ENCODE peak calls at places on chromosomes 5 and 9, in nine cellular contexts. W is GM12878, Y is stomach, E is HepG2, A is sigmoid colon, B is endothelial cell of umbilical vein, S is transverse colon, Q is K562, R is suprapubic skin. I is an unnamed sample.

GRCh38 chr5:173707392-173707791 is 90.9 kb upstream of the BOD1 start:
- DNase-seq in W (no peak), Y (no peak), E (no peak), A (no peak), B (no peak), S (no peak), Q (no peak), R (no peak), I (peak)

GRCh38 chr9:92723801-92724323 is 40.8 kb downstream of the BICD2 start:
- DNase-seq in W (no peak), Y (peak), E (no peak), A (no peak), B (no peak), S (no peak), Q (no peak), R (no peak), I (peak)

GRCh38 chr5:16819522-16820167 is 116.4 kb downstream of the MYO10 start:
- DNase-seq in W (no peak), Y (no peak), E (no peak), A (no peak), B (peak), S (no peak), Q (no peak), R (no peak), I (no peak)

GRCh38 chr5:10836991-10837390 is 76.0 kb upstream of the DAP start:
- DNase-seq in W (no peak), Y (no peak), E (no peak), A (no peak), B (no peak), S (no peak), Q (no peak), R (no peak), I (no peak)

GRCh38 chr5:166377756-166378155 is 1913.7 kb upstream of the WWC1 start:
- DNase-seq in W (no peak), Y (no peak), E (no peak), A (no peak), B (no peak), S (no peak), Q (no peak), R (no peak), I (no peak)

GRCh38 chr9:138022121-138022741 is 144.6 kb downstream of the CACNA1B start:
- DNase-seq in W (no peak), Y (peak), E (no peak), A (peak), B (no peak), S (no peak), Q (peak), R (no peak), I (peak)

GRCh38 chr9:19618816-19619215 is 170.0 kb downstream of the SLC24A2 start:
- DNase-seq in W (no peak), Y (no peak), E (no peak), A (no peak), B (no peak), S (no peak), Q (no peak), R (no peak), I (no peak)

GRCh38 chr9:69143291-69143690 is 30.8 kb upstream of the TJP2 start:
- DNase-seq in W (no peak), Y (no peak), E (no peak), A (no peak), B (peak), S (no peak), Q (no peak), R (no peak), I (no peak)

GRCh38 chr9:37287317-37287716 is 135.2 kb upstream of the GRHPR start:
- DNase-seq in W (no peak), Y (no peak), E (no peak), A (no peak), B (no peak), S (no peak), Q (no peak), R (no peak), I (no peak)

GRCh38 chr9:97990259-97990658 is 7.1 kb downstream of the ANP32B start:
- DNase-seq in W (no peak), Y (no peak), E (no peak), A (no peak), B (peak), S (no peak), Q (peak), R (no peak), I (no peak)

GRCh38 chr9:124890179-124890578 is 28.2 kb downstream of the ARPC5L start:
- DNase-seq in W (no peak), Y (no peak), E (no peak), A (no peak), B (no peak), S (no peak), Q (no peak), R (no peak), I (no peak)
- H3K4me3 ChIP-seq in W (no peak), Y (no peak), E (no peak), A (no peak), B (no peak), S (no peak), Q (no peak), R (no peak), I (no peak)

GRCh38 chr5:61273279-61273678 is 58.8 kb upstream of the ZSWIM6 start:
- DNase-seq in W (no peak), Y (no peak), E (no peak), A (no peak), B (no peak), S (no peak), Q (no peak), R (no peak), I (no peak)
- TF ChIP-seq POLR2A in W (no peak), Y (no peak), E (no peak), A (no peak), B (no peak), S (no peak), Q (no peak), R (no peak), I (no peak)

DNA sequence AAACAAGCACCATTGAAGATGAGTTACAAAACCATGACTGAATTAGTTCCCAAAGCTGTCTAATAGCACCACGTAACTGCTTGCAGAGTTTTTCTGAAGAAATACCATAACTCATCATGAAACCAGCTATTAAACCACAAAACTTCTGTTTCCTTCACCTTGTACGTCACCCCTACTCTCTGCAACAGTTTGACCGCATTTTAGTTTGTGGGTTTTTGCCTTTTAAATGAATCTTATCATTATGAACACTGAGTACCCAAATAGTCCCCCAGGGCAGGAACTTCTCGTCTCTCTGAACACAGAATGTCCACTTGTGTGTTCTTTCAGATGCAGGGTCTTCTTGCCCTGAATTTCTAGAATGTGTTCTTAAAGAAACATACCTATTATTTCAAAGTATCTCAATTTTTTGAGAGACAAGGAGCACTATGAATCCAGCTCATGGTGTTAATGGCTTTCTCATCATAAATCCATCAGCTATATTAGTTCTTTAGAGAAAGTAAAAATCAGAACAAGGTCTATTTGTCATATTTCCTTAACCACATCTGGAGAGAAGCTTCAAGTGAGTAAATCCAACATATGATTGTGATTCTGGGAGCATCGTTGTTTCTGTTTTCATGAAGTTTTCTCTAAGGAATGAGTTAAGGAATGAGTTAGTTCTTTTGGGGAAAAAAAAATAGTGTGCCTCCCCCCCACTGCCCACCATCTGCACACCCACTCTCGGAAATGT is 210.5 kb downstream of the AUH start:
- DNase-seq in W (peak), Y (no peak), E (no peak), A (no peak), B (no peak), S (no peak), Q (no peak), R (no peak), I (no peak)
- TF ChIP-seq POLR2AphosphoS5 in W (no peak), Y (peak), E (no peak), A (peak), B (no peak), S (no peak), Q (no peak), R (no peak), I (no peak)

GRCh38 chr9:89477395-89477794 is 20.5 kb downstream of the SEMA4D start:
- DNase-seq in W (no peak), Y (peak), E (no peak), A (peak), B (no peak), S (no peak), Q (no peak), R (peak), I (no peak)

GRCh38 chr9:89475891-89476440 is 21.9 kb downstream of the SEMA4D start:
- DNase-seq in W (no peak), Y (no peak), E (no peak), A (peak), B (no peak), S (no peak), Q (no peak), R (peak), I (no peak)

GRCh38 chr9:89476546-89476945 is 21.4 kb downstream of the SEMA4D start:
- DNase-seq in W (no peak), Y (no peak), E (no peak), A (peak), B (no peak), S (no peak), Q (no peak), R (peak), I (no peak)

GRCh38 chr9:89478821-89479668 is 18.9 kb downstream of the SEMA4D start:
- DNase-seq in W (no peak), Y (no peak), E (no peak), A (peak), B (no peak), S (peak), Q (no peak), R (peak), I (no peak)

DNA sequence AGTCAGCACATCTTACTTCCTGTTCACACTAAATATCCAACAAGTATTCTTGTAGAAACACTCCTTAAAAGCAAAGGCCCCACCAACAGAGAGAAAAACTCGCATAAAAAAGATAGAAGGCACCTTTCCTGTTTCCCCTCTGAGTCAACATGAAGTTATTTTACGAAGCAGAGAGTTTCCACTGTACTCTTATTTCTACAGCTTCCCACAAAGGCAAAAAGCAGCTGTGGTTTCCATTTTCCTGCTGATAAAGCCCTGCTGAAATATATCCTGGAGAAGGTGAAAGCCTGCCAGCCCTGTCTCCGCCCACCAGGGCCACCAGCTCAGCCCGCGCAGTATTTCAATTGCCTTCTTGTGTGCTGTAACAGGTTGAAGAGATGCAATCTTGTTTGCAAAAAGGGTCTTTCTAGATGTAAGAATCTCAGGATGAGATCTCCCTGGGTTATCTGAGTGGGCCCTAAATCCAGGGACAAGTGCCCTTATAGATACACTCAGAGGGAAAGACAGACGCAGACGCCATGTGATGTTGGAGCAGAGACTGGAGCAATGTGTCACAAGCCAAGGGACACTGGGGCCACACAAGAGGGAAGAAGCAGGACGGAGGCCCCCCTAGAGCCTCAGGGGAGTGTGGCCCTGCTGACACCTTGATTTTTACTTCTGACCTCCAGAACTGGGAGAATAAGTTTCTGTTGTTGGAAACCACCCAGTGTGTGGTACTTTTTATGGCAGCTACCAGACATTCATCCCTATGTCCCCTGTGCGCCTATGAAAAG is 19.9 kb downstream of the SEMA4D start:
- DNase-seq in W (no peak), Y (peak), E (no peak), A (peak), B (peak), S (no peak), Q (no peak), R (peak), I (no peak)
- H3K4me3 ChIP-seq in W (no peak), Y (peak), E (no peak), A (no peak), B (no peak), S (no peak), Q (no peak), R (no peak), I (no peak)

GRCh38 chr5:116980581-116980980 is 406.0 kb upstream of the SEMA6A start:
- DNase-seq in W (no peak), Y (no peak), E (no peak), A (no peak), B (no peak), S (no peak), Q (no peak), R (no peak), I (no peak)
- TF ChIP-seq POLR2A in W (no peak), Y (no peak), E (no peak), A (no peak), B (no peak), S (no peak), Q (no peak), R (no peak), I (no peak)